ENCODE peak calls at places on chromosomes 13 and 19, in four cellular contexts. One of them, this sample, is unnamed.

GRCh38 chr19:46999878-47000277 is 19.8 kb upstream of the NPAS1 start:
- DNase-seq in GM12878: no peak
- DNase-seq in ovary: no peak
- DNase-seq in BE2C: no peak
- DNase-seq in this sample: no peak

GRCh38 chr19:41845051-41845590 is 279 bp downstream of the DMRTC2 start:
- DNase-seq in ovary: no peak
- DNase-seq in GM12878: no peak
- DNase-seq in BE2C: no peak
- DNase-seq in this sample: no peak

GRCh38 chr19:13396256-13397080 is 109.8 kb downstream of the CACNA1A start:
- DNase-seq in ovary: no peak
- DNase-seq in GM12878: no peak
- DNase-seq in BE2C: peak
- DNase-seq in this sample: peak

GRCh38 chr13:113548778-113549621 is 35.6 kb upstream of the TFDP1 start:
- DNase-seq in ovary: no peak
- DNase-seq in BE2C: peak
- DNase-seq in GM12878: no peak
- DNase-seq in this sample: no peak

GRCh38 chr13:90867336-90867683 is 480.2 kb upstream of the MIR17HG start:
- DNase-seq in ovary: peak
- DNase-seq in BE2C: peak
- DNase-seq in GM12878: peak
- DNase-seq in this sample: peak

GRCh38 chr19:29478578-29479565 is 46.9 kb upstream of the VSTM2B start:
- DNase-seq in ovary: no peak
- DNase-seq in BE2C: peak
- DNase-seq in GM12878: no peak
- DNase-seq in this sample: no peak

GRCh38 chr19:41951686-41952172 is 7.4 kb downstream of the RABAC1 start:
- DNase-seq in GM12878: no peak
- DNase-seq in ovary: peak
- DNase-seq in BE2C: peak
- DNase-seq in this sample: peak

GRCh38 chr13:19810996-19811881 is 28.5 kb upstream of the PSPC1 start:
- DNase-seq in GM12878: no peak
- DNase-seq in BE2C: no peak
- DNase-seq in ovary: no peak
- DNase-seq in this sample: no peak

GRCh38 chr13:112983428-112984196 is 14.6 kb downstream of the MCF2L start:
- DNase-seq in BE2C: peak
- DNase-seq in ovary: no peak
- DNase-seq in GM12878: no peak
- DNase-seq in this sample: no peak

GRCh38 chr13:30804474-30804873 is 69.1 kb downstream of the ALOX5AP start:
- DNase-seq in GM12878: no peak
- DNase-seq in BE2C: peak
- DNase-seq in ovary: no peak
- DNase-seq in this sample: no peak

DNA sequence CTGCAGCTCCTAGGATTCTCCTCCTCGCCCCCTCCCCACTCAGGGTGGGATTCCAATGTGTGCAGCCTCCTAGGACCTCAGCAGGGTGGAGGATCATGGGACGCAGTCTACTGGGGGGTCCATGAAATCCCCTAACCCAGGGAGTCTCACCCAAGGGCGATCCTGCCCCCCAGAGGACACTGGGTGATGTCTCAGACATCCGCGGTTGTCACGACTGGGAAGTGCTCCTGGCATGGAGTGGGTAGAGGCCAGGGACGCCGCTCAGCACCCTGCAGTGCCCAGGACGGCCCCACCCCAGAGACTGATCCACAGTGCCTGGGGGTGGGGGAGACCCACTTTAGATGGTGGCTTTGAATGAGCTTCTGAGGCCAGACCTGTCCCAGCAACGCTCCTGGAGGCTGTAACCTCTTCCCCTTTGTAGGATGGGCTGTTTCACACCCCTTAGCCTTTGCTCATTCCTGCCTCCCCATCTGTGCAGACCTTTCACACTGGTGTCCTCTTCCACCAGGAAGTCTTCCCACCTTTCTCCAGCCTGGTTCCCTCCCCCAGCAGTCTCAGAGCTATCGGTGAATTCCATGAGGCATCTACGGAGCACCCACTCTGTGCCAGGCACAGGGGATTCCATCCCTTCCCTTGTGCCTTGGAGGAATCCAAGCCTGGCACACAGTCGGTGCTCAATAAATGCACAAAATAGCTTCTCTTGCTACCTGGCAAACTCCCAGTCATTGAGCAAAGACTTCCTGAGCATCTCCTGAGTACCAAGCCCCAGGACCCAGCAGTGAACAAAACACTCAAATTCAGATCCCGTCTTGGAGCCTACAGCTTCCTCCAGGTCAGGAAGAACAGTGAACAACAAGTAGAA is 10.5 kb downstream of the SMIM24 start:
- DNase-seq in BE2C: no peak
- DNase-seq in GM12878: no peak
- DNase-seq in ovary: no peak
- DNase-seq in this sample: no peak
- TF ChIP-seq CTCF in BE2C: peak
- TF ChIP-seq CTCF in GM12878: no peak
- TF ChIP-seq CTCF in ovary: no peak
- TF ChIP-seq CTCF in this sample: no peak

GRCh38 chr19:51652266-51652665 is 5.6 kb upstream of the SIGLEC14 start:
- DNase-seq in GM12878: no peak
- DNase-seq in BE2C: no peak
- DNase-seq in ovary: no peak
- DNase-seq in this sample: no peak

GRCh38 chr19:51653162-51653561 is 6.5 kb upstream of the SIGLEC14 start:
- DNase-seq in BE2C: no peak
- DNase-seq in ovary: no peak
- DNase-seq in GM12878: no peak
- DNase-seq in this sample: no peak

GRCh38 chr19:51651216-51651846 is 4.7 kb upstream of the SIGLEC14 start:
- DNase-seq in GM12878: no peak
- DNase-seq in BE2C: no peak
- DNase-seq in ovary: no peak
- DNase-seq in this sample: no peak

DNA sequence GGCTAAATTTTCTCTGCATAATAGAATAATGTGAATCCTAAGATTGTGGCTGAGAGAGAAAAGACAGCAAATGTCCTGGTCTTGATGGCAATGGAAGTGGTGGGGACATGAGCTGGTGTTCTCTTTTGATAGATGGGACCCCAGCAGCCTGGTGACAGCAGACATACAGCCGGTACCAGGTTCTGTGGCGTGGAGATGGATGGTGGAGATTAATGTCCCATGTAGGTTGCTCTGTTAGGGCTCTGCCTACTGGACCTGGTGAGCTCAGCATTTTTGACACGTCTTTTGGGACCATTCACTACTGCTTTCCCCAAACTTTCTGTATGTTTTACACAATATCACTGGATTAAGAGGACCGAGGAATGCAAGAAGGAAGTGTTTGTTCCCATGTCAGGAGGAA is 8.2 kb upstream of the SIGLEC14 start:
- DNase-seq in ovary: no peak
- DNase-seq in BE2C: no peak
- DNase-seq in GM12878: no peak
- DNase-seq in this sample: no peak
- TF ChIP-seq CTCF in ovary: no peak
- TF ChIP-seq CTCF in BE2C: no peak
- TF ChIP-seq CTCF in GM12878: no peak
- TF ChIP-seq CTCF in this sample: no peak

GRCh38 chr19:49811328-49811727 is 1.8 kb downstream of the FUZ start:
- DNase-seq in GM12878: no peak
- DNase-seq in ovary: no peak
- DNase-seq in BE2C: no peak
- DNase-seq in this sample: no peak

GRCh38 chr19:49809987-49810389 is 3.1 kb downstream of the FUZ start:
- DNase-seq in GM12878: no peak
- DNase-seq in BE2C: no peak
- DNase-seq in ovary: no peak
- DNase-seq in this sample: no peak

GRCh38 chr19:49812452-49812996 is 568 bp downstream of the FUZ start:
- DNase-seq in BE2C: no peak
- DNase-seq in GM12878: no peak
- DNase-seq in ovary: no peak
- DNase-seq in this sample: no peak

GRCh38 chr19:49814010-49814409 is 918 bp upstream of the FUZ start:
- DNase-seq in BE2C: no peak
- DNase-seq in ovary: no peak
- DNase-seq in GM12878: no peak
- DNase-seq in this sample: no peak

GRCh38 chr19:49812997-49813861 is at the start of gene FUZ:
- DNase-seq in BE2C: peak
- DNase-seq in ovary: peak
- DNase-seq in GM12878: peak
- DNase-seq in this sample: peak
- TF ChIP-seq CTCF in BE2C: peak
- TF ChIP-seq CTCF in ovary: peak
- TF ChIP-seq CTCF in GM12878: peak
- TF ChIP-seq CTCF in this sample: peak

GRCh38 chr13:107576430-107576829 is 638.9 kb downstream of the LIG4 start:
- DNase-seq in GM12878: no peak
- DNase-seq in ovary: no peak
- DNase-seq in BE2C: no peak
- DNase-seq in this sample: no peak
- TF ChIP-seq CTCF in GM12878: no peak
- TF ChIP-seq CTCF in ovary: no peak
- TF ChIP-seq CTCF in BE2C: no peak
- TF ChIP-seq CTCF in this sample: no peak

GRCh38 chr19:31943305-31943704 is 402.1 kb upstream of the ZNF507 start:
- DNase-seq in BE2C: peak
- DNase-seq in ovary: no peak
- DNase-seq in GM12878: no peak
- DNase-seq in this sample: no peak
- TF ChIP-seq CTCF in BE2C: no peak
- TF ChIP-seq CTCF in ovary: no peak
- TF ChIP-seq CTCF in GM12878: no peak
- TF ChIP-seq CTCF in this sample: no peak

DNA sequence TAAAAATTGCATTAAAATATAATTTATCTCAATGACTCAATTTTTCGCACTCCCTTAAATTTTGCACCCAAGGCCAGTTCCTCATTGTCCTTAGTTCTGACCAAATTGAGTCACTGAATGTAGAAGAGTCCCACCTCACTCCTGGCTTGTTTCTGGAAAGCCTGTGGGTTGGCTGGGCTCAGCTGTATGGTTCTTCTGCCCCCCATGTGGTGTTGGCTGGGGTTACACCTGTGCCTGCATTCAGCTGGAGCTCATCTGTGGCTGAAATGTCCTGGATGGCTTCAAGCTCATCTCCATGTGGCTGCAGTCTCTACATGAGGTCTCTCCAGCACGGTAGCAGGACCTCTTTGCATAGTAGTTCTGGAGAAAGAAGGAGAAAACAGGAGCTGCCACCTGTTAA is 7.2 kb upstream of the IRGC start:
- DNase-seq in ovary: no peak
- DNase-seq in BE2C: no peak
- DNase-seq in GM12878: no peak
- DNase-seq in this sample: no peak
- TF ChIP-seq CTCF in ovary: no peak
- TF ChIP-seq CTCF in BE2C: no peak
- TF ChIP-seq CTCF in GM12878: no peak
- TF ChIP-seq CTCF in this sample: no peak

DNA sequence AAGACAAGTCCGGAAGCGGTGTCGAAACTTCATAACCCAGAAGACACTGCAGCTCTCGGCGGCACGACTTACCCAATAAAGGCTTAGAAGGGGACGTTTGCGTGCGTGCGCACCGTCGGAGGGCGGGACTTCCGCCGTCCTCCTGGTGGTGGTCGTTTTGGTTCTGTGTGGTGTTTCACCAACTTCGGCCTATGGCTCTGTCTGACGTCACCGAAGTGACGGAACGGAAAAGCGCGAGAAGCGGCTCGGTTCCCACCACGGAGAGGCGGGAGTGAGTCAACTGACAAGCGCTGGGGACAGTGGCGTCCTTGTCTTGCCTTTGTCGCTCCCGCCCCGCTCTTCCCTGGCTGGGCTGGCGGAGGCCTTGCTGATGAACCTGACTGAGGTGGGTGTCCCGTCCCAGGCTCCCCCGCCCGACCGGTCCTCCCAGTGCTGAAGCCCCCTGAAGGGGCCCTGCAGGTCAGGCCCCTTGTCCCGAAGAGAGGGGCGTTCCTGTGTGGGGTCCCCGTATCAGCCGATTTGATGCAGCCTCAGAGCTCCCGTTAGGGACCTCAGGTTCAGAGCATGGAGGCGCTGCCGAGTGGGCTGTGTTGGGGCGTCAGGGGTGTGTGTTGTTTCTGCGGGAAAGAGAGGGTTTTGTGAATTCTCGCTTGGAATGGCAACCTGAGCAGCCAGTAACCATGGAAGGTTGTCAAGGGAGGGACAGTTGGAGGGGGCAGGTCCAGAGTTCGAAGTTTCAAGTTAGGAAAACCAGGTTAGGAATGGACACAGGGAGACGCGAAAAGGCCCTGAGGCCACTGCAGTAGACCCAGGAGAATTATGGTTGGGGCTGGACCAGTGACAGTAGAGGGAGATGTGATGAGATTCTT is at the start of gene ZNF548:
- DNase-seq in GM12878: peak
- DNase-seq in ovary: peak
- DNase-seq in BE2C: peak
- DNase-seq in this sample: peak
- TF ChIP-seq CTCF in GM12878: no peak
- TF ChIP-seq CTCF in ovary: peak
- TF ChIP-seq CTCF in BE2C: peak
- TF ChIP-seq CTCF in this sample: peak

DNA sequence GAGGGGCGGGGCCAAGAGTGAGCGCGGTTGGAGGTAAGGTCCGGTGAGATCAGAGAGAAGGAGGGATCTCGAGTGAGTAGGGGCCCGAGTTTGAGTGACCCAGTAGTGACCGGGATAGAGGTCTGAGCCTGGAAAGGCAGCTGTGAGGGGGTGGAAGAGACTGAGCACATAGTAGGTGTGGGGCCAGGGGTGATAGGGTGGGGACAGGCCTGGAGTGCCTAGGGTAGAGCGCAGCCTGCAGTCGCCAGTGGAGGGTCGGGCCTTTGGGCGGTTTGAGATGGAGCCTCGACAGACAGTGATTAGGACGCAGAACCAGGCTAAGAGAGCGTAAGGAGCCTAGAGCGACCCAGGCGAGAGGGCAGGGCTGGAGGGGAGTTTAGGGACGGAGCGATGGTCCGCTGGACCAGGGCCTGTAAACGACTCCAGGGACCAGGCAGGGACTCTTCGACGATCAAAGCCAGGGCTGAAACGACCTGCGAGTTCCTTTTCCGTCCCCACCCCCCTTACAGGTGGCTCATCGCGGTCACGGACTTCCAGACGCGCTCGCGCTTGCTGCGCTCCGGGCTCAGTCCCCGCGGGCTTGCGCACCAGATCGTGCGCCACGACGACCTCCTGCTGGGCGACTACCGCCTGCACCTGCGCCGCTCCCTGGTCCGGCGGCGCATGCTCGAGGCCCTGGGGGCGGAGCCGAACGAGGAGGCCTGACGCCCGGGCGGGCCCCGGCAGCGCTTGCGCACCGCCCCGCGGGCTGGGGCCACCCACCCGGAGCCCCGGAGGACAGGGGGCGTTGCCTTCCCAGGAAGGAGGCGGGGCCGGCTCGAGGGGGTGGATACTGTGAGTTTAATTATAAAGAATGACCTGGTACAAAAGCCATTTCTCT is 9.4 kb downstream of the C19orf81 start:
- DNase-seq in GM12878: no peak
- DNase-seq in BE2C: peak
- DNase-seq in ovary: peak
- DNase-seq in this sample: no peak
- TF ChIP-seq CTCF in GM12878: no peak
- TF ChIP-seq CTCF in BE2C: no peak
- TF ChIP-seq CTCF in ovary: no peak
- TF ChIP-seq CTCF in this sample: no peak

GRCh38 chr19:8340341-8341096 is 2.5 kb downstream of the KANK3 start:
- DNase-seq in GM12878: no peak
- DNase-seq in BE2C: no peak
- DNase-seq in ovary: no peak
- DNase-seq in this sample: no peak
- TF ChIP-seq CTCF in GM12878: no peak
- TF ChIP-seq CTCF in BE2C: peak
- TF ChIP-seq CTCF in ovary: no peak
- TF ChIP-seq CTCF in this sample: no peak

This sample was measured in AG09319.